ENCODE peak calls at places on chromosome 2, in seven cellular contexts. O is progenitor cell of endocrine pancreas, F is astrocyte of the spinal cord, Q is HFF-Myc, U is body of pancreas, X is cardiac muscle cell, L is WERI-Rb-1. K is an unnamed sample.

GRCh38 chr2:18593496-18593895 is 4.1 kb upstream of the NT5C1B start:
- DNase-seq in O (no peak), F (no peak), Q (no peak), U (no peak), X (no peak), L (no peak), K (no peak)

GRCh38 chr2:219280682-219281081 is 1.5 kb downstream of the DNAJB2 start:
- DNase-seq in O (no peak), F (no peak), Q (no peak), U (no peak), X (no peak), L (no peak), K (no peak)

GRCh38 chr2:186949716-186950256 is 100.8 kb upstream of the ZSWIM2 start:
- DNase-seq in O (no peak), F (no peak), Q (no peak), U (peak), X (no peak), L (no peak), K (no peak)

GRCh38 chr2:28341208-28341891 is 51.3 kb upstream of the FOSL2 start:
- DNase-seq in O (no peak), F (no peak), Q (no peak), U (no peak), X (no peak), L (no peak), K (no peak)

GRCh38 chr2:193561054-193561453 is 1366.3 kb upstream of the TMEFF2 start:
- DNase-seq in O (no peak), F (peak), Q (no peak), U (no peak), X (no peak), L (no peak), K (no peak)

GRCh38 chr2:196381464-196381863 is 210.1 kb upstream of the STK17B start:
- DNase-seq in O (no peak), F (no peak), Q (no peak), U (no peak), X (no peak), L (no peak), K (no peak)

GRCh38 chr2:220090050-220090449 is 462.6 kb downstream of the SLC4A3 start:
- DNase-seq in O (no peak), F (no peak), Q (no peak), U (no peak), X (no peak), L (no peak), K (no peak)

GRCh38 chr2:217934321-217935131 is 68.3 kb downstream of the TNS1 start:
- DNase-seq in O (no peak), F (peak), Q (peak), U (peak), X (no peak), L (no peak), K (peak)

GRCh38 chr2:214587442-214587841 is 176.6 kb downstream of the VWC2L start:
- DNase-seq in O (no peak), F (no peak), Q (no peak), U (no peak), X (peak), L (no peak), K (no peak)

GRCh38 chr2:203718087-203718486 is 11.6 kb downstream of the CD28 start:
- DNase-seq in O (no peak), F (peak), Q (peak), U (no peak), X (peak), L (no peak), K (no peak)

GRCh38 chr2:69798909-69799526 is 30.4 kb upstream of the GMCL1 start:
- DNase-seq in O (no peak), F (peak), Q (no peak), U (no peak), X (peak), L (no peak), K (peak)

DNA sequence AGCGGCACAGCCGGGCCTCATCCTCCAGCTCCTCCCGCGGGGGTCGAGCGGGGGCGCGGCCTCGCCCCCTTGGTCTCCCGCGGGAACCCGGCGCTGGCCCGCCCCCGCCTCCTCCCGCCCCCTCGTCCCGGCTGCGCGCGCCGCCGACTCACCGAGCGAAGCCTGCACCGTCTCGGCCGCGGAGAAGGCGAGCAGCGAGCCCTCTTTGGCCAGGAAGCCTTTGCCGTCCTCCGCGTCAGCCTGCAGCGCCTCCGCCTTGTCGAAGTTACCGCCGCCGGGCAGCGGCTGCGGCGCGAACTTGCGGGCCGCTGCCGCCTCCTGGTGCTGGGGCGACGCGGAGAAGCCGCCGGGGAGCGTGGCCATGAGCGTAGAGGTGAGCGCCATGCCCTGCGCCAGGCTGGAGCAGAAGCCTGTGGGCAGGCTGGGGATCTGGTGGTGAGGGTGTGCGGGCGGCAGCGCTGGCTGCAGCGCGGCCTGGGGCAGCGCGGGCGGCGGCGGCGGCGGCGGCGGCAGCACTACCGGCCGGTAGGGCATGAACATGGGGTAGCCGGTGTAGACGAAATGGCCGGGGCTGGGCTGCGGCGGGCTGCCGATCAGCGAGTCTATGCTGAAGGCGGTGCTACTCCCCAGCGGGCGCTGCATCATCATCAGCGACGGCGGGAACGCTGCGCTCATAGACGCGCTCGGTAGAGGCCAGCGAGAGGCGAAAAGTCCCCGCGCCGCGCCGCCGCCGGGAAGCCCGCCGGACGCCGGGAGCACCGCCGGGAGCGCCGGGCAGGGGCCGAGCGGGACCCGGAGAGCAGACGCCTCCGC is 683 bp downstream of the GBX2 start:
- DNase-seq in O (no peak), F (peak), Q (no peak), U (no peak), X (peak), L (peak), K (no peak)
- TF ChIP-seq CTCF in O (peak), F (peak), Q (peak), U (no peak), X (peak), L (peak), K (no peak)

GRCh38 chr2:232030229-232030628 is 68.7 kb downstream of the DIS3L2 start:
- DNase-seq in O (no peak), F (no peak), Q (no peak), U (no peak), X (no peak), L (peak), K (no peak)
- TF ChIP-seq CTCF in O (peak), F (peak), Q (peak), U (no peak), X (peak), L (peak), K (peak)

GRCh38 chr2:149832256-149832655 is 244.7 kb upstream of the MMADHC start:
- DNase-seq in O (no peak), F (no peak), Q (no peak), U (no peak), X (no peak), L (no peak), K (no peak)
- TF ChIP-seq CTCF in O (no peak), F (no peak), Q (no peak), U (no peak), X (no peak), L (no peak), K (no peak)

GRCh38 chr2:241935314-241935713 is 65.8 kb downstream of the RTP5 start:
- DNase-seq in O (no peak), F (peak), Q (peak), U (no peak), X (no peak), L (no peak), K (no peak)
- TF ChIP-seq CTCF in O (no peak), F (no peak), Q (no peak), U (no peak), X (no peak), L (no peak), K (no peak)

DNA sequence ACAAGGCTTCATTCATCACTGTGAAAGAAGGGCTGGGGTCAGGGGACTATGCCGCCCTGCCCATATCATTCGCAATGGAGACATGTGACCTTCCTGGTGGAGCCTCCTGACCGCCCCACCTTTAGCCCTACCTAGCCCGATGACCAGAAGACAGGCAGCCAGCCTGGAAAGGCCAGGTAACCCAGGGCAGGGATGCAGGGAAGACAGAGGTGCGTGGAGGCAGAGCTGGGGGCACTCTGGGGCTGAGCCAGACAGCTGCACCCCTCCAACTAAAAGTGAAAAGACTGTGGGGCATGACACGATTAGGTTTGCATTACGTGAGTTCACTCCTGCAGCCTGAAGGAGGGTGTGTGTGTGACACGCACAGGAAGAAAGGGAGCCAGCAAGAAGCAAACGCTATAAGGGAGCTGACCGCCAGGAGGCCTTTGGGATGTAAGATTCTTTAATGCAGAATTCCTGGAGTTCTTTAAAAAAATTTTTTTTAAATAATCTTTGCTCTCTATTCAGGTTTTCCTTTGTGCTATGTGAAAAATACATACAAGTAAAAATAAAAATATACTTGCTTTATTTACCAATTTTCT is 3.7 kb upstream of the HES6 start:
- DNase-seq in O (no peak), F (no peak), Q (no peak), U (no peak), X (no peak), L (no peak), K (no peak)
- TF ChIP-seq CTCF in O (no peak), F (peak), Q (no peak), U (no peak), X (no peak), L (no peak), K (no peak)

K was measured in kidney epithelial cell.